ENCODE peak calls at places on chromosome 19, in five cellular contexts. I is heart left ventricle, P is tibial nerve, Y is transverse colon, O is A549. D is an unnamed sample.

GRCh38 chr19:22472180-22472637 is 50.1 kb upstream of the ZNF98 start:
- DNase-seq in Y (no peak), O (no peak), I (no peak), P (no peak), D (peak)

GRCh38 chr19:6214881-6215541 is 64.8 kb downstream of the MLLT1 start:
- DNase-seq in I (no peak), Y (no peak), P (no peak), O (no peak), D (no peak)

GRCh38 chr19:52148256-52148655 is 8.5 kb upstream of the ZNF616 start:
- DNase-seq in P (no peak), Y (no peak), I (no peak), O (no peak), D (no peak)

GRCh38 chr19:13060964-13061927 is 41.4 kb downstream of the LYL1 start:
- DNase-seq in I (peak), P (peak), O (peak), Y (peak), D (peak)

GRCh38 chr19:4012092-4012974 is 4.8 kb downstream of the PIAS4 start:
- DNase-seq in O (no peak), I (no peak), Y (peak), P (no peak), D (no peak)

GRCh38 chr19:44003461-44004134 is 841 bp downstream of the ZNF230 start:
- DNase-seq in Y (peak), O (no peak), P (no peak), I (no peak), D (peak)

GRCh38 chr19:5172859-5173577 is 167.6 kb downstream of the PTPRS start:
- DNase-seq in I (no peak), O (peak), P (no peak), Y (no peak), D (peak)

GRCh38 chr19:14614099-14614412 is 31.2 kb downstream of the CLEC17A start:
- DNase-seq in P (no peak), O (no peak), Y (no peak), I (no peak), D (peak)

GRCh38 chr19:293436-294110 is 2.4 kb upstream of the PLPP2 start:
- DNase-seq in I (no peak), O (no peak), P (no peak), Y (no peak), D (no peak)

GRCh38 chr19:44050740-44051653 is 839 bp upstream of the ZNF223 start:
- DNase-seq in O (peak), Y (peak), I (no peak), P (no peak), D (no peak)

GRCh38 chr19:28419312-28419711 is 793.6 kb downstream of the UQCRFS1 start:
- DNase-seq in P (no peak), I (no peak), Y (no peak), O (no peak), D (no peak)

GRCh38 chr19:3783660-3784584 is 2.3 kb downstream of the MATK start:
- DNase-seq in P (no peak), O (peak), Y (no peak), I (no peak), D (peak)

GRCh38 chr19:5338661-5339469 is 1.7 kb downstream of the PTPRS start:
- DNase-seq in Y (no peak), O (no peak), I (no peak), P (no peak), D (peak)

GRCh38 chr19:50785329-50785922 is 4.8 kb upstream of the ACP4 start:
- DNase-seq in Y (no peak), O (no peak), I (no peak), P (no peak), D (no peak)

GRCh38 chr19:14002571-14003278 is 3.4 kb downstream of the RFX1 start:
- DNase-seq in Y (no peak), I (no peak), P (no peak), O (no peak), D (no peak)

GRCh38 chr19:20558011-20558410 is 7.6 kb downstream of the ZNF737 start:
- DNase-seq in I (peak), P (no peak), O (no peak), Y (no peak), D (peak)

GRCh38 chr19:6424190-6424938 is at the start of gene KHSRP:
- DNase-seq in P (no peak), O (no peak), Y (no peak), I (no peak), D (peak)

GRCh38 chr19:27962260-27962659 is 1250.7 kb downstream of the UQCRFS1 start:
- DNase-seq in Y (no peak), I (no peak), O (no peak), P (no peak), D (no peak)

GRCh38 chr19:19061491-19061890 is 2.3 kb upstream of the SLC25A42 start:
- DNase-seq in O (no peak), P (no peak), Y (no peak), I (peak), D (no peak)

GRCh38 chr19:39913682-39914333 is 20.6 kb downstream of the FCGBP start:
- DNase-seq in O (no peak), I (no peak), P (no peak), Y (peak), D (no peak)

GRCh38 chr19:51272183-51272817 is 21.4 kb downstream of the SIGLECL1 start:
- DNase-seq in Y (no peak), O (no peak), P (no peak), I (no peak), D (peak)

GRCh38 chr19:19006213-19006612 is 27.1 kb downstream of the SUGP2 start:
- DNase-seq in I (no peak), P (no peak), O (no peak), Y (no peak), D (no peak)

GRCh38 chr19:13095934-13096890 is 6.4 kb downstream of the LYL1 start:
- DNase-seq in I (no peak), P (no peak), O (peak), Y (no peak), D (peak)

GRCh38 chr19:29851769-29852521 is 40.2 kb downstream of the CCNE1 start:
- DNase-seq in P (no peak), Y (no peak), I (no peak), O (no peak), D (no peak)

GRCh38 chr19:44653977-44654784 is 10.5 kb downstream of the PVR start:
- DNase-seq in Y (peak), I (peak), O (peak), P (peak), D (peak)

GRCh38 chr19:6890938-6891337 is 3.6 kb downstream of the ADGRE1 start:
- DNase-seq in P (no peak), O (no peak), I (no peak), Y (no peak), D (peak)

GRCh38 chr19:9914001-9914314 is 22.4 kb downstream of the OLFM2 start:
- DNase-seq in O (no peak), Y (no peak), I (no peak), P (no peak), D (no peak)

GRCh38 chr19:3980353-3981251 is 4.7 kb downstream of the EEF2 start:
- DNase-seq in P (no peak), I (no peak), O (no peak), Y (no peak), D (no peak)

GRCh38 chr19:4144666-4145261 is 8.7 kb upstream of the CREB3L3 start:
- DNase-seq in I (no peak), O (peak), P (no peak), Y (peak), D (no peak)

GRCh38 chr19:42473686-42474085 is 30.9 kb upstream of the CXCL17 start:
- DNase-seq in O (no peak), I (no peak), P (no peak), Y (no peak), D (no peak)

DNA sequence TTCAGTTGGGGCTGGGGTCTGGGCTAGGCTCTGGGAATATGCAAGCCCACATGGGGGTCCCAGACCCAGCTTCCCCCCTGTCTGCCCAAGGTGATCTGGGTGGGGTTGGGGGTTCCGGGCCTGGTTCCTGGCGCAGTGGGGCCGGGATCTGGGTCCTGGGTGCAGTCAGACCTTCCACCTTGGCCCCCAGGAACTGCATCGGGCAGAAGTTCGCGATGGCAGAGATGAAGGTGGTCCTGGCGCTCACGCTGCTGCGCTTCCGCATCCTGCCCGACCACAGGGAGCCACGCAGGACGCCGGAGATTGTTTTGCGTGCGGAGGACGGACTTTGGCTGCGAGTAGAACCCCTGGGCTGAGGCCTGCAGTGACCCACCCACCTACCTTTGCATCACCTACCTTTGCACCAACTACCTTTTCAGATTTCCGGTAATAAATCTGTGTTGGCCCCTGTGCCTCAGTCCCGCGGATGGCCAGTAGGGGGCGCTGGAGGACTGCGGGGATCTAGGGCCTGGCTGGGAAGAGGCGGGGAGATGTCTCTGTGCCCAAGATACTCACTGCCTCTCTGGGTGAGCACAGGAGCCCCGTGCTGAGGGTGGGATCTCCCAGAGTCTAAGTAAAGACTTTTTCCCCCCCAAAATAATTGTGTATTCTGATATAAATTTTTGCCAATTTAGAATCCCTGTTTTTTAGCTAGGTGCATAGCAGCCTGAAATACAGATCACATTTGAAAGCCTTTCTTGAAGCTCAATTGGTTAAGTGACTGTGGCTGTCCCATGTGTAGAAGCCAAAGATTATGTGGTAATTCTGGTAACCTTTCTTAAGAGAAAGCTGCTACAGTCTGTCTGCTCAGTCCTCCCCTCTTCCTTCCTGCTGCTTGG is 11.5 kb upstream of the CYP4F3 start:
- DNase-seq in O (peak), P (peak), I (peak), Y (peak), D (peak)
- H3K4me3 ChIP-seq in O (no peak), P (no peak), I (no peak), Y (peak), D (no peak)

GRCh38 chr19:49764341-49764740 is 1.2 kb upstream of the TSKS start:
- DNase-seq in O (no peak), I (no peak), Y (no peak), P (no peak), D (no peak)

GRCh38 chr19:49767967-49768581 is 1.3 kb downstream of the AP2A1 start:
- DNase-seq in P (no peak), I (no peak), O (no peak), Y (no peak), D (no peak)

GRCh38 chr19:49766007-49766937 is 529 bp upstream of the AP2A1 start:
- DNase-seq in P (peak), Y (peak), O (peak), I (peak), D (peak)

GRCh38 chr19:49767380-49767779 is 579 bp downstream of the AP2A1 start:
- DNase-seq in P (no peak), Y (no peak), I (no peak), O (no peak), D (no peak)

DNA sequence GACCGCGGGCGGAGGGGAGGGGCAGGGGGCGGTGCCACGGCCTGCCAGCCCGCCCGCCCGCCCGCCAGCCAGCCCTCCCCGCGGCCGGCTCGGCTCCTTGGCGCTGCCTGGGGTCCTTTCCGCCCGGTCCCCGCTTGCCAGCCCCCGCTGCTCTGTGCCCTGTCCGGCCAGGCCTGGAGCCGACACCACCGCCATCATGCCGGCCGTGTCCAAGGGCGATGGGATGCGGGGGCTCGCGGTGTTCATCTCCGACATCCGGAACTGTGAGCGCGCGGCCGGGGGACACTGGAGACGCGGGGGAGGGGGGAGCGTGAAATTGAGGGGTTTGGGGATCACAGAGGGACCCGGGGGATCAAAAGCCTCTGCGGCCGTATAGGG is at the start of gene AP2A1:
- DNase-seq in Y (no peak), P (no peak), O (no peak), I (no peak), D (no peak)
- TF ChIP-seq POLR2A in Y (peak), P (peak), O (peak), I (peak), D (peak)

GRCh38 chr19:37909661-37910199 is 2.7 kb downstream of the SIPA1L3 start:
- DNase-seq in P (no peak), I (no peak), O (no peak), Y (no peak), D (no peak)

GRCh38 chr19:37920591-37921450 is 13.8 kb downstream of the SIPA1L3 start:
- DNase-seq in I (no peak), Y (no peak), P (no peak), O (no peak), D (no peak)

GRCh38 chr19:37914908-37915307 is 7.9 kb downstream of the SIPA1L3 start:
- DNase-seq in P (no peak), O (no peak), Y (no peak), I (no peak), D (peak)
- H3K4me3 ChIP-seq in P (no peak), O (no peak), Y (no peak), I (no peak), D (no peak)

GRCh38 chr19:16638666-16639065 is 10.7 kb upstream of the MED26 start:
- DNase-seq in Y (no peak), P (no peak), I (no peak), O (no peak), D (no peak)
- TF ChIP-seq POLR2A in Y (no peak), P (no peak), I (no peak), O (no peak), D (no peak)

DNA sequence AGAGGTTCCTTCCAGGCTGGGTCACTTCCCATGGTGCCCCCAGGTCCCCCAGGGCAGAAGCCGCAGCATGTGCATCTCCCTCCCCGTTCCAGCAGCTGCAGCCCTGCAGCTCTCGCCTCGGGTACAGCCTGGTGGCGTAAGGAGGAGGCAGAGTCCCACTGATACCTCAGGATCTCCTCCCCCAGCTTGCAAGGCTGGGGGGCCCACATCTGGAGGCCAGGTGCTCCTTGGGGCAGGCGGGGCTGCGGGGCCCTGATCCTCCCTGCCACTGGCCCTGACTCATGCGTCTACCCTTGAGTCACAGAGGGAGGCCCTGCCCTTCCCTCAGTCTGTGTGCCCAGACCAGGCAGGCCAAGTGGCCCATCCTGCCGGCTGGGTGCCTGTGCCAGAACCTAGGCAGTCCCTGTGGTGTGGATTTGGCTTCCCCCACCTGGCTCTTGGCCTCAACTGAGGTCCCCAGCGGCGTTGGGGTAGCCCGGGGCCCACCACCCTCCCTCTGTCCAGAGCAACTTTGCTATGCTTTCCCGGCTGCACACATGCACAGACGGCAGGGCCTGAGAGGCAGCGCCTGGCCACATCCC is 12.8 kb downstream of the YIPF2 start:
- DNase-seq in I (peak), Y (no peak), O (no peak), P (peak), D (peak)
- H3K4me3 ChIP-seq in I (no peak), Y (no peak), O (no peak), P (no peak), D (no peak)

DNA sequence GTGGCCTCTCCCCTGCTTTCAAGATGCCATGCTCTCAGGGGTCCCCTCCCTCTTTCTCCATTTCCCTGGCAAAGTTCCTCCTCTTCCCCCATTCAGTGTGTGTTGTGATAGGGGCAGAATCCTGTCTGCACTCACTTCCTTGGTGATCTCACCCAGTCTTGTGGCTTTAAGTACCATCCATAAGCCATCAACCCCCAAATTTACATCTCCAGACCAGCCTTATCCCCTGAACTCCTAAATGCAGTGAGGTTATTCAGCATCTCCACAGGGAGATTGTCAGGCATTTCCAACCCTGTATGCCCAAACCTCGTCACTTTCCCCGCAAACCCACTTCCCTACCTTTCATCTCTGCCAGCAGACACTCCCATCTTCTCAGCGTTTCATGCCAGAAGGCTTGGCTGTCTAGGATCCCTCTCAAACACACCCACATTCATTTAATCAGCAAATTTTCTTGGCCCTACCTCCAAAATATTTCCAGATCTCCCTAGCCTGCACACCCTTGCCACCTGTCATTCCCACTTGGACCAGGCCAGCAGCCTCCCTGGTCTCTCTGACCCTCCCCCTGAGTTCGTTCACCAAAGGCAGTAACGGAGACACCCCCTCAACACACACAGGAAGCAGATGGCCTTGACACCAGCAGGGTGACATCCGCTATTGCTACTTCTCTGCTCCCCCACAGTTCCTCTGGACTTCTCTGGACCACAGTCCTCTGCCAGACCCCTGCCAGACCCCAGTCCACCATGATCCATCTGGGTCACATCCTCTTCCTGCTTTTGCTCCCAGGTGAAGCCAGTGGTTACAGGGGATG is at the start of gene HCST:
- DNase-seq in I (no peak), P (no peak), Y (peak), O (no peak), D (peak)
- TF ChIP-seq POLR2A in I (no peak), P (no peak), Y (peak), O (no peak), D (no peak)

GRCh38 chr19:17952041-17952976 is 14.6 kb upstream of the KCNN1 start:
- DNase-seq in Y (no peak), I (no peak), P (no peak), O (no peak), D (no peak)
- H3K4me3 ChIP-seq in Y (peak), I (no peak), P (no peak), O (peak), D (no peak)

DNA sequence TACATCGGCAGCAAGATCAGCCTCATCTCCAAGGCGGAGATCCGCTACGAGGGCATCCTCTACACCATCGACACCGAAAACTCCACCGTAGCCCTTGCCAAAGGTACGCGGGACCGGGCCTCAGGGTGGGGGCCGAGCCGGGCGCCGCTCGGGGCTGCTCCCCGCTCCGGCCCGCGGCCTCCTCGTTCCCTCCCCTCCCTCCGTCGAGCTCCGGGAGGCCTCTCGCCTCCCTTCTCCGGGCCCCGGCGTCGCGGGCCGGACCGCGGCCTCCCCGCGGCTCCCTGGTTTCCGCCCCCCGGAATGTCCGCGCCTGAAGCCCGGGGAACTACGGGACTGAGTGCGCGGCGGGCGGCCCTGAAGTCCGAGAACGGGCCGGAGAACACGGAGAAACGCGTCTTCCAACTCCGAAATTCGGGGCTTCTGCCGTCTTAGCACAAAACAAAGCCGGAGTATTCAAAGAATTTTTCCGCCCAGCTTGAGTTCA is 399 bp downstream of the LSM14A start:
- DNase-seq in I (no peak), O (no peak), P (no peak), Y (peak), D (no peak)
- TF ChIP-seq POLR2A in I (no peak), O (no peak), P (no peak), Y (no peak), D (no peak)

DNA sequence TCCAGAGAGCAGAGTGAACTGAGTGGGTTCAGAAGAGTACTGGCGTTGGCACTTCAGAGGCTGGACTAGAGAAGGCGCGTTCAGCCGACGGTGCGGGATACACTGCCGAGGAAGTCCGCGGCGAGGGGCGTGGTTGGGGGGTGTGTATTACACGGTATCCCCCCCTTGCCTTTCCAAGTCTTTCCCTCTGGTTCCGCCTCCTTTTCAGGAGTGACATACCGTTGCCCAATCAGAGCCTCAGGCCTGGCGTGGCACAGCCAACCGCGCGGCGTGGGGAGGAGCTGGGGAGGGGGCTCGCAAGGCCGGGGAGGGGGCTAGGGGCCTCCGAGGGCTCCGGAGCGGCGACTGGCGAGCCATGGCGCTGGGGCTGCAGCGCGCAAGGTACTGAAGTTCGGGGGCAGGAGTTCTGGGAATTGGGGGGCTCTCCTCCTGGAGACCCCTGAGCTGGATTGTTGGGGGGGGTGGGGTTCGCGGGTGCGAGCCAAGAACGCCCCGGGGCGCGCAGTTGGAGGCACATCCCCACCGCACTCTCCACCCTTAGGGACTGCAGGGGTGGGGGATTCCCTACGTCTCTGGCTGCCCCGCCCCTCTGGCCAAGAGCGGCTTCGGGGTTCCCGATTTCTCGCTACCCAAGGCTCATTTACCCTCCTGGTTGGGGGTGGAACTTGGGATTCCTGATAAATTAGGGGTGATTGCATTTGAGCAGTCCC is at the start of gene HIF3A:
- DNase-seq in O (no peak), P (peak), I (peak), Y (peak), D (no peak)
- H3K4me3 ChIP-seq in O (no peak), P (peak), I (peak), Y (peak), D (no peak)